ENCODE peak calls at places on chromosomes 16 and 17, in four cellular contexts. One of them, this sample, is unnamed.

GRCh38 chr16:15708096-15708495 is 58.1 kb downstream of the NDE1 start:
- DNase-seq in trophoblast cell: peak; percentile 39
- DNase-seq in neuronal stem cell: no peak
- DNase-seq in mesendoderm: no peak
- DNase-seq in this sample: no peak

GRCh38 chr17:80980397-80981061 is 11.1 kb upstream of the CHMP6 start:
- DNase-seq in trophoblast cell: no peak
- DNase-seq in neuronal stem cell: no peak
- DNase-seq in mesendoderm: peak; percentile 38
- DNase-seq in this sample: no peak

GRCh38 chr17:31310260-31310659 is 3.6 kb downstream of the EVI2B start:
- DNase-seq in mesendoderm: no peak
- DNase-seq in trophoblast cell: no peak
- DNase-seq in neuronal stem cell: no peak
- DNase-seq in this sample: no peak

GRCh38 chr17:76515291-76515949 is 14.2 kb upstream of the RHBDF2 start:
- DNase-seq in neuronal stem cell: no peak
- DNase-seq in mesendoderm: no peak
- DNase-seq in trophoblast cell: peak; percentile 70
- DNase-seq in this sample: no peak

GRCh38 chr17:9363440-9364350 is 211.9 kb downstream of the STX8 start:
- DNase-seq in mesendoderm: no peak
- DNase-seq in neuronal stem cell: no peak
- DNase-seq in trophoblast cell: no peak
- DNase-seq in this sample: no peak

GRCh38 chr17:41613277-41614082 is 913 bp upstream of the KRT16 start:
- DNase-seq in mesendoderm: no peak
- DNase-seq in trophoblast cell: no peak
- DNase-seq in neuronal stem cell: no peak
- DNase-seq in this sample: no peak

GRCh38 chr17:39979021-39979660 is 1.5 kb upstream of the PSMD3 start:
- DNase-seq in neuronal stem cell: no peak
- DNase-seq in trophoblast cell: peak; percentile 89
- DNase-seq in mesendoderm: peak; percentile 43
- DNase-seq in this sample: no peak

GRCh38 chr17:46108120-46108519 is 85.1 kb downstream of the KANSL1 start:
- DNase-seq in mesendoderm: peak; percentile 64
- DNase-seq in neuronal stem cell: no peak
- DNase-seq in trophoblast cell: no peak
- DNase-seq in this sample: no peak

GRCh38 chr17:9170822-9171221 is 149.5 kb downstream of the NTN1 start:
- DNase-seq in trophoblast cell: no peak
- DNase-seq in neuronal stem cell: no peak
- DNase-seq in mesendoderm: no peak
- DNase-seq in this sample: no peak

GRCh38 chr16:11126389-11127072 is 129.5 kb downstream of the SOCS1 start:
- DNase-seq in neuronal stem cell: no peak
- DNase-seq in mesendoderm: no peak
- DNase-seq in trophoblast cell: no peak
- DNase-seq in this sample: no peak

DNA sequence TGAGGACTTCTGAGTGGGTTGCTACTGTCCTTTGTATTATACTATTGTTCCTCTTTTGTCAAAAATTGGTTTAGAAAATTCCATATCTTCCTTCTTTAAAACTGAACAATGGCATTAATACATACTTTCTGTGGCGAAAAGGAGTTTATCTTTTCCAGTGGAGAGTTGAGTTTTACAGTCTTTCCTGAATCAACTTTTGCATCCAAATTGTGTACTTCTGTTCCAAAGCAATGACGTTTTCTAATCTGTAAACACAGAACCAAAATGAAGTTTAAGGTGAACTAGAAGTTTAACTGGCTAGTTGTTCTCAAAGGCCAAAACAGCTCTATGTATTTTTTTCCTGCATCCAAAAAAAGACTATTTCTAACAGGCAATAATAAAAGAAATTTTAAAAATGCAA is 16.4 kb downstream of the BRIP1 start:
- DNase-seq in mesendoderm: no peak
- DNase-seq in neuronal stem cell: no peak
- DNase-seq in trophoblast cell: no peak
- DNase-seq in this sample: no peak
- H3K23ac ChIP-seq in mesendoderm: no peak overlapping the region
- H3K23ac ChIP-seq in neuronal stem cell: no peak overlapping the region
- H3K23ac ChIP-seq in trophoblast cell: no peak overlapping the region
- H3K23ac ChIP-seq in this sample: no peak overlapping the region

DNA sequence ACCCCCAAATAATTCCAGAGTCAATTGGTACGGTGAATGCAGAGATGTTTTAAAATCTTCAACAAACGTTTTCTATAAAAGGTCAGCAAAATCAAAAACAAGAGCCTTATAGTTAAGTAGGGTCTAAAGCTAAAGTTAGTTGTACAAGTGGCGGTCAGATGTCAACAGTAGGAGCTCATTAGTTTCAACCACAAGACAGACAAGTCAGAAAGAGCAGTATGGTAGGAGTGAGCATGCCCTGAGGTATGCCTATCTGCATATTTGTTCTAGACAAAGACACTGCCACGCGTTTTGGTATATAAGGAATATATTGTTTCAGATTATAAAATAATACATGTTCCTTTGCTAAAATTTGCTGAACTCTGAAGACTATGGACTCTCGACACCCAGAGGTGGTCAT is 431.5 kb upstream of the KIF2B start:
- DNase-seq in neuronal stem cell: no peak
- DNase-seq in mesendoderm: no peak
- DNase-seq in trophoblast cell: no peak
- DNase-seq in this sample: no peak
- H3K23ac ChIP-seq in neuronal stem cell: no peak overlapping the region
- H3K23ac ChIP-seq in mesendoderm: no peak overlapping the region
- H3K23ac ChIP-seq in trophoblast cell: no peak overlapping the region
- H3K23ac ChIP-seq in this sample: no peak overlapping the region

GRCh38 chr17:72191901-72192300 is 71.1 kb downstream of the SOX9 start:
- DNase-seq in mesendoderm: no peak
- DNase-seq in trophoblast cell: no peak
- DNase-seq in neuronal stem cell: no peak
- DNase-seq in this sample: no peak
- H3K23ac ChIP-seq in mesendoderm: no peak overlapping the region
- H3K23ac ChIP-seq in trophoblast cell: no peak overlapping the region
- H3K23ac ChIP-seq in neuronal stem cell: no peak overlapping the region
- H3K23ac ChIP-seq in this sample: no peak overlapping the region

DNA sequence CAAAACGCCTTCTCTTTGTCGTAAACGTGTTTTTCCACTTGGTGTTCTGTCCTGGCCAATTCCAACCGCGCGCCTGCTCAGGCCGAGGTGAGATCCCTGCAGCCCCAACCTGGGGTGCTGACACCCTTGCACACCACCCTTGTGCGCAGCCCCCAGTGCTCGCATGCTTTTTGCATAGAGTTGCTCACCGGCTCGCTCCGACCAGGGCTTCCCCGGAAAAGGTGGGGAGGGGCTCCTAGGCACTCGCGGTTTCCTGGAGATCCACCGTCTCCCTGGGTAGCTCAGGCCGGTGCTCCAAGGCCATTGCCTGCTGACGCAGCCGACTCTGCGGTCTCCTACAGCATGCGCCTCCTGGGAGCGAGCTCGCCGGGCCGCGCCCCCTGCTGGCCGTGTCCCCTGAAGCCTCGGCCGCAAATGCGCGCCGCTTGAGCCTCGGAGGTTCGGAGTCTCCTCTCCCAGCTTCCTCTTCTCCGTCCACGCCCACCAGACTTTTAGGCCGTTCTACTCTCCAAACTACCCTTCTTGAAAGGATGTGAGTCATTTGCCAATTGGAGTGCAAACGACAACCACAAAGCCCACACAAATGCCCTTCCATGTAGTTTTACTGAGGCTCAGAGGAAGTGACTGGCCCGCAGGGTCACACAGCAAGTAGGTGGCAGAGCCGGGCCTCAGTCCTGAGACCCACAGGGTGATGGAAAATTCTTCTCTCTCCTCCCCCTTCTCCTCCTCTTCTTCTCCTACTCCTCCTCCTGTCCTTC is 7.2 kb upstream of the PDP2 start:
- DNase-seq in trophoblast cell: peak; percentile 88
- DNase-seq in neuronal stem cell: peak; percentile 64
- DNase-seq in mesendoderm: peak; percentile 96
- DNase-seq in this sample: peak; percentile 95
- H3K23ac ChIP-seq in trophoblast cell: no peak overlapping the region
- H3K23ac ChIP-seq in neuronal stem cell: peak overlapping the region; percentile 22
- H3K23ac ChIP-seq in mesendoderm: no peak overlapping the region
- H3K23ac ChIP-seq in this sample: no peak overlapping the region

DNA sequence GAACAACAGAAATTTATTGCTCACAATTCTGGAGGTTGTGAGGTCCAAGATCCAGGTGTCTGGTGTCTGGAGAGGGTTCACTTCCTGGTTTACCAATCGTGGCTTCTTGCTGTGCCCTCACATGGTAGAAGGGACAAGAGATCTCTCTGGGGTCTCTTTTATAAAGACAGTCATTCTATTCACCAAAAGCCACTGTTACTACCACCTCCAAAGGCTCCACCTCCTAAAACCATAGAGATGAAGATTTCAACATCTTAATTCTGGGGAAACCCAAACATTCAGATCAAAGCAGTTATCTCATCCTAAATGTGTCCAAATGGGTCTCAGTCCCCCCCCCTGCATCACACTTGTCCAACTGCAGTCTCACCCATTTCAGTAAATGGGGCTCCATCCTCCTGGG is 132.9 kb upstream of the XYLT1 start:
- DNase-seq in mesendoderm: no peak
- DNase-seq in trophoblast cell: no peak
- DNase-seq in neuronal stem cell: no peak
- DNase-seq in this sample: no peak
- H3K23ac ChIP-seq in mesendoderm: no peak overlapping the region
- H3K23ac ChIP-seq in trophoblast cell: no peak overlapping the region
- H3K23ac ChIP-seq in neuronal stem cell: no peak overlapping the region
- H3K23ac ChIP-seq in this sample: no peak overlapping the region

GRCh38 chr16:27219161-27219560 is 15.8 kb downstream of the KDM8 start:
- DNase-seq in neuronal stem cell: no peak
- DNase-seq in mesendoderm: no peak
- DNase-seq in trophoblast cell: no peak
- DNase-seq in this sample: no peak

GRCh38 chr16:27215660-27216059 is 12.3 kb downstream of the KDM8 start:
- DNase-seq in mesendoderm: no peak
- DNase-seq in trophoblast cell: no peak
- DNase-seq in neuronal stem cell: no peak
- DNase-seq in this sample: no peak

GRCh38 chr16:27218756-27219155 is 15.4 kb downstream of the KDM8 start:
- DNase-seq in mesendoderm: no peak
- DNase-seq in neuronal stem cell: no peak
- DNase-seq in trophoblast cell: no peak
- DNase-seq in this sample: no peak

GRCh38 chr16:27216297-27216885 is 13.1 kb downstream of the KDM8 start:
- DNase-seq in trophoblast cell: no peak
- DNase-seq in neuronal stem cell: no peak
- DNase-seq in mesendoderm: no peak
- DNase-seq in this sample: no peak

GRCh38 chr16:27217256-27217655 is 13.9 kb downstream of the KDM8 start:
- DNase-seq in neuronal stem cell: no peak
- DNase-seq in trophoblast cell: no peak
- DNase-seq in mesendoderm: peak; percentile 78
- DNase-seq in this sample: peak; percentile 64
- H3K23ac ChIP-seq in neuronal stem cell: no peak overlapping the region
- H3K23ac ChIP-seq in trophoblast cell: no peak overlapping the region
- H3K23ac ChIP-seq in mesendoderm: no peak overlapping the region
- H3K23ac ChIP-seq in this sample: no peak overlapping the region

DNA sequence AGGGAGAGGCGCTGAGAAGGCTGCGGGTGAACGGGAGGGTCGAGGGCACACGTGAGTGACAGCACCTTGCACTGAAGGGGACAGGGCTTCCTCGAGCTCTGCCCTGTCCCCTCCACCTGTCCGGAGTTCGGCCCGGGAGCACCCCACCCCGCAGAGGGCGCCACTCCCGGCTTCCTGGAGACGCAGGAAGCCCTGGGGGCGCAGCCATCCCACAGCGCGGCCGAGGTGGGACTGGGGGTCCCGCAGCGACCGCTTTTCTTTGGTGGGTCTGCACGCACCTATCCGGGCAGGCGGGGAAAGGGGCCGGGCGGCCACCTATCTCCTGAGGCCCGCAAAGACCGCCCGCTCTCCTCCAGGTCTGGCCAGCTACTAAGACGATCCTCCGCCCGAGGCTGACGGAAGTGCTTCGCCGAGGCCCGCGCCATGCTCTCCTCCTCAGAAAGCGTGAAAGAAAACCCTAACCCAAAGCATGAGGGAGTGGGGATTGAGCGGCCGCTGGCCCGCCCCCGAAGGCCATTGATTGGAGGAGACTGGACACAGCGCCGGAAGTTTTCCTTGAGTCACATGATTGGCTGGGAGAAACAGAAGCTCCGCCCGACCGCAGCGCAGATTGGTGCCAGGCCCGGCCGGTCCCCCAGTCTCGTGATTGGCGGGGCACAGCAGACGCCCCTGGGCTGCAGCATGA is 34.4 kb downstream of the DDX19A start:
- DNase-seq in mesendoderm: peak; percentile 99
- DNase-seq in neuronal stem cell: peak; percentile 97
- DNase-seq in trophoblast cell: peak; percentile 97
- DNase-seq in this sample: peak; percentile 99
- H3K23ac ChIP-seq in mesendoderm: no peak overlapping the region
- H3K23ac ChIP-seq in neuronal stem cell: peak overlapping the region; percentile 85
- H3K23ac ChIP-seq in trophoblast cell: no peak overlapping the region
- H3K23ac ChIP-seq in this sample: no peak overlapping the region